ENCODE peak calls at places on chromosomes 1 and 21, in eight cellular contexts. One of them, this sample, is unnamed.

GRCh38 chr1:176682830-176683229 is 219.9 kb downstream of the PAPPA2 start:
- DNase-seq in heart left ventricle: no peak
- DNase-seq in mammary epithelial cell: no peak
- DNase-seq in cardiac fibroblast: no peak
- DNase-seq in mesothelial cell of epicardium: no peak
- DNase-seq in WTC11: no peak
- DNase-seq in cardiac muscle cell: no peak
- DNase-seq in fibroblast of pulmonary artery: no peak
- DNase-seq in this sample: no peak

GRCh38 chr1:245173446-245174178 is 18.8 kb downstream of the KIF26B start:
- DNase-seq in heart left ventricle: no peak
- DNase-seq in mammary epithelial cell: no peak
- DNase-seq in cardiac fibroblast: no peak
- DNase-seq in mesothelial cell of epicardium: no peak
- DNase-seq in WTC11: no peak
- DNase-seq in cardiac muscle cell: no peak
- DNase-seq in fibroblast of pulmonary artery: no peak
- DNase-seq in this sample: no peak

GRCh38 chr1:164320780-164321683 is 238.0 kb upstream of the PBX1 start:
- DNase-seq in heart left ventricle: peak; percentile 28
- DNase-seq in mammary epithelial cell: no peak
- DNase-seq in cardiac fibroblast: peak; percentile 15
- DNase-seq in mesothelial cell of epicardium: peak; percentile 42
- DNase-seq in WTC11: peak; percentile 60
- DNase-seq in cardiac muscle cell: peak; percentile 53
- DNase-seq in fibroblast of pulmonary artery: peak; percentile 13
- DNase-seq in this sample: no peak

GRCh38 chr1:59498640-59499039 is 201.7 kb downstream of the FGGY start:
- DNase-seq in heart left ventricle: no peak
- DNase-seq in mammary epithelial cell: peak; percentile 33
- DNase-seq in cardiac fibroblast: peak; percentile 71
- DNase-seq in mesothelial cell of epicardium: no peak
- DNase-seq in WTC11: no peak
- DNase-seq in cardiac muscle cell: peak; percentile 59
- DNase-seq in fibroblast of pulmonary artery: peak; percentile 62
- DNase-seq in this sample: no peak

GRCh38 chr1:218164111-218164929 is 120.8 kb upstream of the RRP15 start:
- DNase-seq in heart left ventricle: peak; percentile 60
- DNase-seq in mammary epithelial cell: peak; percentile 8
- DNase-seq in cardiac fibroblast: peak; percentile 25
- DNase-seq in mesothelial cell of epicardium: peak; percentile 49
- DNase-seq in WTC11: peak; percentile 88
- DNase-seq in cardiac muscle cell: peak; percentile 38
- DNase-seq in fibroblast of pulmonary artery: peak; percentile 16
- DNase-seq in this sample: peak; percentile 26

GRCh38 chr1:224632381-224632871 is 16.3 kb downstream of the CNIH3 start:
- DNase-seq in heart left ventricle: no peak
- DNase-seq in mammary epithelial cell: no peak
- DNase-seq in cardiac fibroblast: peak; percentile 88
- DNase-seq in mesothelial cell of epicardium: no peak
- DNase-seq in WTC11: no peak
- DNase-seq in cardiac muscle cell: peak; percentile 95
- DNase-seq in fibroblast of pulmonary artery: peak; percentile 96
- DNase-seq in this sample: no peak

GRCh38 chr21:29114765-29115164 is 15.7 kb upstream of the MAP3K7CL start:
- DNase-seq in heart left ventricle: no peak
- DNase-seq in mammary epithelial cell: peak; percentile 72
- DNase-seq in cardiac fibroblast: peak; percentile 64
- DNase-seq in mesothelial cell of epicardium: no peak
- DNase-seq in WTC11: no peak
- DNase-seq in cardiac muscle cell: no peak
- DNase-seq in fibroblast of pulmonary artery: peak; percentile 38
- DNase-seq in this sample: no peak

GRCh38 chr1:207835958-207836357 is 75.0 kb downstream of the CD34 start:
- DNase-seq in heart left ventricle: no peak
- DNase-seq in mammary epithelial cell: no peak
- DNase-seq in cardiac fibroblast: no peak
- DNase-seq in mesothelial cell of epicardium: no peak
- DNase-seq in WTC11: no peak
- DNase-seq in cardiac muscle cell: no peak
- DNase-seq in fibroblast of pulmonary artery: no peak
- DNase-seq in this sample: no peak

GRCh38 chr1:57887973-57888491 is 464.2 kb upstream of the DAB1 start:
- DNase-seq in heart left ventricle: no peak
- DNase-seq in mammary epithelial cell: no peak
- DNase-seq in cardiac fibroblast: peak; percentile 3
- DNase-seq in mesothelial cell of epicardium: no peak
- DNase-seq in WTC11: no peak
- DNase-seq in cardiac muscle cell: no peak
- DNase-seq in fibroblast of pulmonary artery: no peak
- DNase-seq in this sample: no peak

GRCh38 chr1:24952413-24952841 is 22.4 kb upstream of the RUNX3 start:
- DNase-seq in heart left ventricle: no peak
- DNase-seq in mammary epithelial cell: peak; percentile 51
- DNase-seq in cardiac fibroblast: no peak
- DNase-seq in mesothelial cell of epicardium: no peak
- DNase-seq in WTC11: no peak
- DNase-seq in cardiac muscle cell: no peak
- DNase-seq in fibroblast of pulmonary artery: no peak
- DNase-seq in this sample: no peak

GRCh38 chr1:244154882-244155531 is 103.9 kb downstream of the ZBTB18 start:
- DNase-seq in heart left ventricle: no peak
- DNase-seq in mammary epithelial cell: no peak
- DNase-seq in cardiac fibroblast: no peak
- DNase-seq in mesothelial cell of epicardium: no peak
- DNase-seq in WTC11: peak; percentile 30
- DNase-seq in cardiac muscle cell: no peak
- DNase-seq in fibroblast of pulmonary artery: no peak
- DNase-seq in this sample: no peak

GRCh38 chr1:19010995-19011696 is 54.7 kb upstream of the IFFO2 start:
- DNase-seq in heart left ventricle: peak; percentile 66
- DNase-seq in mammary epithelial cell: peak; percentile 98
- DNase-seq in cardiac fibroblast: peak; percentile 98
- DNase-seq in mesothelial cell of epicardium: peak; percentile 60
- DNase-seq in WTC11: no peak
- DNase-seq in cardiac muscle cell: peak; percentile 97
- DNase-seq in fibroblast of pulmonary artery: peak; percentile 97
- DNase-seq in this sample: peak; percentile 58

GRCh38 chr1:208988811-208989222 is 594.7 kb upstream of the CAMK1G start:
- DNase-seq in heart left ventricle: peak; percentile 24
- DNase-seq in mammary epithelial cell: peak; percentile 58
- DNase-seq in cardiac fibroblast: peak; percentile 39
- DNase-seq in mesothelial cell of epicardium: no peak
- DNase-seq in WTC11: no peak
- DNase-seq in cardiac muscle cell: peak; percentile 82
- DNase-seq in fibroblast of pulmonary artery: peak; percentile 78
- DNase-seq in this sample: peak; percentile 73

GRCh38 chr1:38700077-38700470 is 159.5 kb downstream of the RRAGC start:
- DNase-seq in heart left ventricle: no peak
- DNase-seq in mammary epithelial cell: no peak
- DNase-seq in cardiac fibroblast: no peak
- DNase-seq in mesothelial cell of epicardium: no peak
- DNase-seq in WTC11: no peak
- DNase-seq in cardiac muscle cell: no peak
- DNase-seq in fibroblast of pulmonary artery: no peak
- DNase-seq in this sample: no peak

GRCh38 chr1:162404550-162405160 is 7.3 kb downstream of the SH2D1B start:
- DNase-seq in heart left ventricle: no peak
- DNase-seq in mammary epithelial cell: peak; percentile 75
- DNase-seq in cardiac fibroblast: peak; percentile 84
- DNase-seq in mesothelial cell of epicardium: no peak
- DNase-seq in WTC11: no peak
- DNase-seq in cardiac muscle cell: peak; percentile 74
- DNase-seq in fibroblast of pulmonary artery: peak; percentile 68
- DNase-seq in this sample: no peak

GRCh38 chr1:243680861-243681260 is 169.2 kb downstream of the AKT3 start:
- DNase-seq in heart left ventricle: no peak
- DNase-seq in mammary epithelial cell: no peak
- DNase-seq in cardiac fibroblast: no peak
- DNase-seq in mesothelial cell of epicardium: no peak
- DNase-seq in WTC11: no peak
- DNase-seq in cardiac muscle cell: no peak
- DNase-seq in fibroblast of pulmonary artery: no peak
- DNase-seq in this sample: no peak

GRCh38 chr1:35443768-35444518 is 113.3 kb downstream of the KIAA0319L start:
- DNase-seq in heart left ventricle: no peak
- DNase-seq in mammary epithelial cell: no peak
- DNase-seq in cardiac fibroblast: peak; percentile 19
- DNase-seq in mesothelial cell of epicardium: no peak
- DNase-seq in WTC11: no peak
- DNase-seq in cardiac muscle cell: peak; percentile 30
- DNase-seq in fibroblast of pulmonary artery: peak; percentile 28
- DNase-seq in this sample: no peak

GRCh38 chr1:84497631-84498278 is 8.4 kb upstream of the SPATA1 start:
- DNase-seq in heart left ventricle: no peak
- DNase-seq in mammary epithelial cell: no peak
- DNase-seq in cardiac fibroblast: no peak
- DNase-seq in mesothelial cell of epicardium: no peak
- DNase-seq in WTC11: no peak
- DNase-seq in cardiac muscle cell: no peak
- DNase-seq in fibroblast of pulmonary artery: no peak
- DNase-seq in this sample: no peak

GRCh38 chr1:53725238-53725689 is 13.7 kb downstream of the GLIS1 start:
- DNase-seq in heart left ventricle: no peak
- DNase-seq in mammary epithelial cell: peak; percentile 4
- DNase-seq in cardiac fibroblast: peak; percentile 52
- DNase-seq in mesothelial cell of epicardium: no peak
- DNase-seq in WTC11: peak; percentile 80
- DNase-seq in cardiac muscle cell: peak; percentile 26
- DNase-seq in fibroblast of pulmonary artery: no peak
- DNase-seq in this sample: no peak

GRCh38 chr21:41280115-41280919 is 36.3 kb upstream of the FAM3B start:
- DNase-seq in heart left ventricle: no peak
- DNase-seq in mammary epithelial cell: no peak
- DNase-seq in cardiac fibroblast: peak; percentile 53
- DNase-seq in mesothelial cell of epicardium: no peak
- DNase-seq in WTC11: no peak
- DNase-seq in cardiac muscle cell: peak; percentile 92
- DNase-seq in fibroblast of pulmonary artery: peak; percentile 74
- DNase-seq in this sample: no peak

GRCh38 chr1:9735800-9736199 is 84.3 kb downstream of the PIK3CD start:
- DNase-seq in heart left ventricle: no peak
- DNase-seq in mammary epithelial cell: no peak
- DNase-seq in cardiac fibroblast: no peak
- DNase-seq in mesothelial cell of epicardium: no peak
- DNase-seq in WTC11: no peak
- DNase-seq in cardiac muscle cell: no peak
- DNase-seq in fibroblast of pulmonary artery: no peak
- DNase-seq in this sample: no peak
- TF ChIP-seq CTCF in heart left ventricle: no peak
- TF ChIP-seq CTCF in mammary epithelial cell: no peak
- TF ChIP-seq CTCF in cardiac fibroblast: no peak
- TF ChIP-seq CTCF in mesothelial cell of epicardium: no peak
- TF ChIP-seq CTCF in WTC11: no peak
- TF ChIP-seq CTCF in cardiac muscle cell: no peak
- TF ChIP-seq CTCF in fibroblast of pulmonary artery: no peak
- TF ChIP-seq CTCF in this sample: no peak

GRCh38 chr21:24844672-24845071 is 762.6 kb downstream of the MRPL39 start:
- DNase-seq in heart left ventricle: no peak
- DNase-seq in mammary epithelial cell: no peak
- DNase-seq in cardiac fibroblast: no peak
- DNase-seq in mesothelial cell of epicardium: no peak
- DNase-seq in WTC11: no peak
- DNase-seq in cardiac muscle cell: no peak
- DNase-seq in fibroblast of pulmonary artery: no peak
- DNase-seq in this sample: no peak

DNA sequence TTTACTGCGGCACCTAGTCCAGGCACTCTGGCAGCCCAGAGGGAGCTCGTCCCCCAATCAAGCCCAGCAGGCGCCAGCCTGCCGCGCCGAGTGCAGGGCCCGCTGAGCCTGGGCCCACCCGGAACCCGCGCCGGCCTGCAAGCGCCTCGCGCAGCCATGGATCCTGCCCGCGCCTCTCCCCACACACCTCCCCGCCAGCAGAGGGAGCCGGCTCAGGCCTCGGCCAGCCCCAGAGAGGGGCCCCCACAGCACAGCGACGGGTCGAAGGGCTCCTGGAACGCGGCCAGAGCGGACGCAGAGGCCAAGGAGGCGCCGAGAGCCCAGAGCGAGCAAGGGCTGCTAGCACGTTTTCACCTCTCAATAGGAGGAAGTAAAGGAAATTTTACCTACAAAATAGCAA is 767.0 kb downstream of the MRPL39 start:
- DNase-seq in heart left ventricle: no peak
- DNase-seq in mammary epithelial cell: no peak
- DNase-seq in cardiac fibroblast: no peak
- DNase-seq in mesothelial cell of epicardium: no peak
- DNase-seq in WTC11: peak; percentile 62
- DNase-seq in cardiac muscle cell: no peak
- DNase-seq in fibroblast of pulmonary artery: no peak
- DNase-seq in this sample: no peak
- TF ChIP-seq CTCF in heart left ventricle: no peak
- TF ChIP-seq CTCF in mammary epithelial cell: no peak
- TF ChIP-seq CTCF in cardiac fibroblast: no peak
- TF ChIP-seq CTCF in mesothelial cell of epicardium: no peak
- TF ChIP-seq CTCF in WTC11: no peak
- TF ChIP-seq CTCF in cardiac muscle cell: no peak
- TF ChIP-seq CTCF in fibroblast of pulmonary artery: no peak
- TF ChIP-seq CTCF in this sample: no peak

GRCh38 chr1:96075704-96076455 is 645.7 kb upstream of the PTBP2 start:
- DNase-seq in heart left ventricle: no peak
- DNase-seq in mammary epithelial cell: peak; percentile 9
- DNase-seq in cardiac fibroblast: no peak
- DNase-seq in mesothelial cell of epicardium: no peak
- DNase-seq in WTC11: no peak
- DNase-seq in cardiac muscle cell: peak; percentile 11
- DNase-seq in fibroblast of pulmonary artery: peak; percentile 24
- DNase-seq in this sample: no peak

GRCh38 chr1:96076589-96076988 is 645.0 kb upstream of the PTBP2 start:
- DNase-seq in heart left ventricle: no peak
- DNase-seq in mammary epithelial cell: peak; percentile 41
- DNase-seq in cardiac fibroblast: no peak
- DNase-seq in mesothelial cell of epicardium: no peak
- DNase-seq in WTC11: no peak
- DNase-seq in cardiac muscle cell: no peak
- DNase-seq in fibroblast of pulmonary artery: no peak
- DNase-seq in this sample: no peak

DNA sequence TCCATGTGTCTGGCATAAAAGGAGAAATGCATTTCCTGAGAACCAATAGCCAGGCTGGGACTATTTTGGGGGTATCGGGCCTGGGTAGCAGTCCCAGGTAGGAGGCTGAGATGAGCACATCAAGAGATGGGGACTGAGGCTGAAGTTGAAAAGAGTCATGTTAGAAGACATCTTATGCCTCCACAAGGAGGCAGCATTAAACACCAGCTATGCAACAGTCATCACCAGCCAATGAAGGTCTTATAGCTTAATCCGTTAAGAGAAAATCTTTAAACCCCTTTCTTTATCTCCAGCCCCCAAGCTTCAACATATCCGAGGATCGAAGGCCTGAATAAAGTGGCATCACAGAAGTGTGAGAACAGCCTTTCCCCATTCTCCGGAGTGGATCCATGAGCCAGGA is 640.7 kb upstream of the PTBP2 start:
- DNase-seq in heart left ventricle: no peak
- DNase-seq in mammary epithelial cell: no peak
- DNase-seq in cardiac fibroblast: peak; percentile 5
- DNase-seq in mesothelial cell of epicardium: no peak
- DNase-seq in WTC11: no peak
- DNase-seq in cardiac muscle cell: peak; percentile 17
- DNase-seq in fibroblast of pulmonary artery: peak; percentile 23
- DNase-seq in this sample: no peak
- TF ChIP-seq CTCF in heart left ventricle: no peak
- TF ChIP-seq CTCF in mammary epithelial cell: no peak
- TF ChIP-seq CTCF in cardiac fibroblast: no peak
- TF ChIP-seq CTCF in mesothelial cell of epicardium: no peak
- TF ChIP-seq CTCF in WTC11: no peak
- TF ChIP-seq CTCF in cardiac muscle cell: peak; percentile 13
- TF ChIP-seq CTCF in fibroblast of pulmonary artery: peak; percentile 22
- TF ChIP-seq CTCF in this sample: no peak

GRCh38 chr1:43605157-43605556 is 44.8 kb upstream of the KDM4A start:
- DNase-seq in heart left ventricle: no peak
- DNase-seq in mammary epithelial cell: no peak
- DNase-seq in cardiac fibroblast: no peak
- DNase-seq in mesothelial cell of epicardium: no peak
- DNase-seq in WTC11: no peak
- DNase-seq in cardiac muscle cell: no peak
- DNase-seq in fibroblast of pulmonary artery: no peak
- DNase-seq in this sample: no peak
- TF ChIP-seq CTCF in heart left ventricle: no peak
- TF ChIP-seq CTCF in mammary epithelial cell: no peak
- TF ChIP-seq CTCF in cardiac fibroblast: no peak
- TF ChIP-seq CTCF in mesothelial cell of epicardium: no peak
- TF ChIP-seq CTCF in WTC11: no peak
- TF ChIP-seq CTCF in cardiac muscle cell: no peak
- TF ChIP-seq CTCF in fibroblast of pulmonary artery: no peak
- TF ChIP-seq CTCF in this sample: no peak

This sample was measured in GM20000.